ENCODE peak calls at places on chromosome 2, in nine cellular contexts. S, F, V, Y, A, G, H, K and Z are unnamed samples.

GRCh38 chr2:7609556-7610323 is 692.5 kb downstream of the RNF144A start:
- DNase-seq in S (no peak), F (no peak), V (no peak), Y (no peak), A (no peak), G (no peak), H (no peak), K (no peak), Z (no peak)

GRCh38 chr2:40666438-40666837 is 214.5 kb upstream of the SLC8A1 start:
- DNase-seq in S (no peak), F (no peak), V (no peak), Y (no peak), A (no peak), G (no peak), H (no peak), K (no peak), Z (no peak)

GRCh38 chr2:28750316-28751101 is 1.1 kb upstream of the PPP1CB start:
- DNase-seq in S (no peak), F (no peak), V (no peak), Y (no peak), A (no peak), G (no peak), H (peak), K (peak), Z (no peak)

GRCh38 chr2:11579867-11580659 is 46.2 kb downstream of the GREB1 start:
- DNase-seq in S (no peak), F (no peak), V (no peak), Y (no peak), A (no peak), G (no peak), H (no peak), K (no peak), Z (no peak)

GRCh38 chr2:237449193-237449797 is 35.3 kb upstream of the COL6A3 start:
- DNase-seq in S (no peak), F (no peak), V (no peak), Y (no peak), A (no peak), G (no peak), H (no peak), K (no peak), Z (no peak)

GRCh38 chr2:216679658-216680024 is 15.7 kb downstream of the IGFBP5 start:
- DNase-seq in S (no peak), F (no peak), V (no peak), Y (no peak), A (no peak), G (no peak), H (no peak), K (no peak), Z (no peak)

GRCh38 chr2:88582030-88582429 is 45.2 kb downstream of the EIF2AK3 start:
- DNase-seq in S (no peak), F (no peak), V (no peak), Y (no peak), A (no peak), G (no peak), H (no peak), K (no peak), Z (no peak)

GRCh38 chr2:73105511-73105971 is 7.2 kb downstream of the RAB11FIP5 start:
- DNase-seq in S (no peak), F (no peak), V (no peak), Y (no peak), A (no peak), G (no peak), H (no peak), K (no peak), Z (no peak)

GRCh38 chr2:198127627-198128026 is 323.2 kb downstream of the PLCL1 start:
- DNase-seq in S (no peak), F (peak), V (no peak), Y (peak), A (peak), G (peak), H (peak), K (peak), Z (peak)

GRCh38 chr2:10471046-10471571 is 23.0 kb upstream of the ODC1 start:
- DNase-seq in S (no peak), F (no peak), V (no peak), Y (no peak), A (no peak), G (no peak), H (no peak), K (no peak), Z (no peak)

GRCh38 chr2:19987936-19988335 is 2.0 kb downstream of the WDR35 start:
- DNase-seq in S (no peak), F (no peak), V (no peak), Y (no peak), A (no peak), G (peak), H (no peak), K (no peak), Z (no peak)

GRCh38 chr2:32376756-32377155 is 19.9 kb downstream of the BIRC6 start:
- DNase-seq in S (no peak), F (no peak), V (no peak), Y (no peak), A (no peak), G (no peak), H (no peak), K (no peak), Z (no peak)

GRCh38 chr2:162029287-162029901 is 44.6 kb downstream of the DPP4 start:
- DNase-seq in S (peak), F (no peak), V (no peak), Y (peak), A (no peak), G (no peak), H (no peak), K (peak), Z (peak)

GRCh38 chr2:171754254-171754939 is 67.1 kb downstream of the DYNC1I2 start:
- DNase-seq in S (no peak), F (no peak), V (no peak), Y (no peak), A (no peak), G (no peak), H (no peak), K (no peak), Z (no peak)

GRCh38 chr2:216620806-216621205 is 12.4 kb upstream of the IGFBP2 start:
- DNase-seq in S (no peak), F (no peak), V (no peak), Y (peak), A (no peak), G (no peak), H (no peak), K (no peak), Z (no peak)

GRCh38 chr2:160324161-160324768 is 124.2 kb upstream of the ITGB6 start:
- DNase-seq in S (no peak), F (no peak), V (no peak), Y (no peak), A (no peak), G (peak), H (peak), K (peak), Z (no peak)

GRCh38 chr2:200733713-200734198 is 78.0 kb upstream of the BZW1 start:
- DNase-seq in S (no peak), F (no peak), V (no peak), Y (no peak), A (no peak), G (no peak), H (no peak), K (no peak), Z (no peak)

GRCh38 chr2:40360652-40361051 is 91.2 kb downstream of the SLC8A1 start:
- DNase-seq in S (no peak), F (no peak), V (no peak), Y (no peak), A (no peak), G (no peak), H (no peak), K (no peak), Z (no peak)

GRCh38 chr2:230184727-230185578 is 34.8 kb downstream of the SP110 start:
- DNase-seq in S (no peak), F (no peak), V (no peak), Y (no peak), A (no peak), G (no peak), H (no peak), K (peak), Z (no peak)

GRCh38 chr2:177735318-177735803 is 337.2 kb downstream of the PDE11A start:
- DNase-seq in S (no peak), F (no peak), V (no peak), Y (no peak), A (no peak), G (no peak), H (no peak), K (no peak), Z (no peak)

GRCh38 chr2:240627736-240628506 is 2.6 kb downstream of the GPR35 start:
- DNase-seq in S (peak), F (no peak), V (no peak), Y (no peak), A (no peak), G (no peak), H (no peak), K (no peak), Z (no peak)

GRCh38 chr2:14081526-14081925 is 551.0 kb upstream of the LRATD1 start:
- DNase-seq in S (no peak), F (no peak), V (no peak), Y (no peak), A (no peak), G (no peak), H (no peak), K (no peak), Z (no peak)

GRCh38 chr2:108910541-108911396 is 78.3 kb downstream of the EDAR start:
- DNase-seq in S (no peak), F (no peak), V (no peak), Y (no peak), A (no peak), G (no peak), H (no peak), K (no peak), Z (no peak)

GRCh38 chr2:159853101-159853500 is 55.1 kb upstream of the CD302 start:
- DNase-seq in S (no peak), F (no peak), V (no peak), Y (no peak), A (no peak), G (no peak), H (no peak), K (no peak), Z (no peak)

GRCh38 chr2:79801082-79801481 is 288.2 kb downstream of the CTNNA2 start:
- DNase-seq in S (no peak), F (no peak), V (no peak), Y (no peak), A (no peak), G (no peak), H (no peak), K (no peak), Z (no peak)

GRCh38 chr2:74762789-74763188 is 71.1 kb upstream of the HK2 start:
- DNase-seq in S (no peak), F (no peak), V (no peak), Y (no peak), A (no peak), G (no peak), H (no peak), K (no peak), Z (no peak)

GRCh38 chr2:193695367-193695766 is 1500.6 kb upstream of the TMEFF2 start:
- DNase-seq in S (no peak), F (no peak), V (no peak), Y (peak), A (no peak), G (no peak), H (no peak), K (no peak), Z (no peak)

GRCh38 chr2:127124426-127124825 is 17.5 kb upstream of the BIN1 start:
- DNase-seq in S (no peak), F (no peak), V (no peak), Y (no peak), A (no peak), G (no peak), H (no peak), K (no peak), Z (no peak)

GRCh38 chr2:63488118-63488713 is 100.1 kb downstream of the WDPCP start:
- DNase-seq in S (no peak), F (no peak), V (no peak), Y (peak), A (no peak), G (peak), H (no peak), K (peak), Z (no peak)

GRCh38 chr2:10196948-10197717 is 74.6 kb downstream of the RRM2 start:
- DNase-seq in S (no peak), F (no peak), V (no peak), Y (no peak), A (no peak), G (no peak), H (no peak), K (no peak), Z (no peak)

GRCh38 chr2:176826356-176826755 is 386.2 kb upstream of the HNRNPA3 start:
- DNase-seq in S (no peak), F (no peak), V (no peak), Y (no peak), A (no peak), G (no peak), H (no peak), K (peak), Z (no peak)

GRCh38 chr2:212364586-212364985 is 174.0 kb downstream of the ERBB4 start:
- DNase-seq in S (no peak), F (no peak), V (no peak), Y (no peak), A (no peak), G (no peak), H (no peak), K (no peak), Z (no peak)

GRCh38 chr2:24886640-24887324 is 33.3 kb downstream of the ADCY3 start:
- DNase-seq in S (no peak), F (no peak), V (no peak), Y (no peak), A (no peak), G (no peak), H (no peak), K (no peak), Z (no peak)

GRCh38 chr2:19860022-19860421 is 41.8 kb downstream of the TTC32 start:
- DNase-seq in S (no peak), F (no peak), V (no peak), Y (no peak), A (no peak), G (no peak), H (no peak), K (no peak), Z (no peak)

GRCh38 chr2:17538022-17538843 is 2.3 kb upstream of the VSNL1 start:
- DNase-seq in S (no peak), F (no peak), V (no peak), Y (no peak), A (no peak), G (peak), H (no peak), K (no peak), Z (no peak)

GRCh38 chr2:164913640-164914346 is 41.5 kb downstream of the SLC38A11 start:
- DNase-seq in S (no peak), F (no peak), V (no peak), Y (no peak), A (no peak), G (no peak), H (no peak), K (peak), Z (no peak)

GRCh38 chr2:62364786-62365185 is 141.2 kb downstream of the TMEM17 start:
- DNase-seq in S (no peak), F (no peak), V (no peak), Y (no peak), A (no peak), G (no peak), H (no peak), K (no peak), Z (no peak)